ENCODE peak calls at places on chromosomes 7 and 10, in eight cellular contexts. N, A, Z, D, I, T, S and B are unnamed samples.

GRCh38 chr7:90952649-90952991 is 311.6 kb upstream of the FZD1 start:
- DNase-seq in N (no peak), I (no peak), A (no peak), S (no peak), D (no peak), T (no peak), Z (no peak), B (no peak)

GRCh38 chr7:44401692-44402091 is 76.3 kb upstream of the CAMK2B start:
- DNase-seq in Z (no peak), T (no peak), N (no peak), S (no peak), D (no peak), I (no peak), A (no peak), B (no peak)

GRCh38 chr7:2622869-2623697 is 8.7 kb upstream of the TTYH3 start:
- DNase-seq in A (no peak), Z (no peak), I (no peak), N (no peak), S (peak; percentile 21), D (no peak), T (peak; percentile 72), B (no peak)

GRCh38 chr10:124560377-124560776 is 98.8 kb downstream of the LHPP start:
- DNase-seq in I (peak; percentile 32), N (peak; percentile 85), D (peak; percentile 41), S (peak; percentile 75), Z (no peak), T (peak; percentile 36), A (peak; percentile 62), B (no peak)

GRCh38 chr10:34526758-34527730 is 288.1 kb downstream of the PARD3 start:
- DNase-seq in Z (no peak), I (no peak), N (no peak), S (no peak), T (no peak), A (peak; percentile 98), D (peak; percentile 99), B (no peak)

GRCh38 chr7:149625947-149626392 is 128.4 kb upstream of the ZNF746 start:
- DNase-seq in D (no peak), T (no peak), S (no peak), I (no peak), A (no peak), Z (no peak), N (no peak), B (no peak)

GRCh38 chr10:124975977-124976514 is 34.1 kb downstream of the ZRANB1 start:
- DNase-seq in A (no peak), S (no peak), I (no peak), N (no peak), D (peak; percentile 64), T (no peak), Z (no peak), B (no peak)

GRCh38 chr7:122143751-122144711 is at the start of gene AASS:
- DNase-seq in A (peak; percentile 94), Z (peak; percentile 58), T (peak; percentile 97), I (peak; percentile 95), N (peak; percentile 99), D (peak; percentile 94), S (peak; percentile 97), B (peak; percentile 100)

GRCh38 chr7:66804001-66804400 is 63.5 kb downstream of the RABGEF1 start:
- DNase-seq in D (peak; percentile 34), S (no peak), A (no peak), Z (no peak), I (no peak), T (no peak), N (no peak), B (no peak)

GRCh38 chr10:102452672-102453340 is 1.5 kb upstream of the C10orf95 start:
- DNase-seq in N (no peak), T (peak; percentile 72), A (peak; percentile 85), I (no peak), D (peak; percentile 67), Z (no peak), S (no peak), B (no peak)

GRCh38 chr7:125119559-125120115 is 190.0 kb upstream of the POT1 start:
- DNase-seq in Z (no peak), S (no peak), T (no peak), A (no peak), D (no peak), I (no peak), N (no peak), B (no peak)

GRCh38 chr10:128098631-128099030 is 27.6 kb downstream of the MKI67 start:
- DNase-seq in A (no peak), S (no peak), N (no peak), T (no peak), D (no peak), I (no peak), Z (no peak), B (no peak)

GRCh38 chr10:105756386-105756785 is 1115.3 kb downstream of the SORCS3 start:
- DNase-seq in Z (no peak), S (no peak), A (no peak), T (no peak), N (no peak), D (no peak), I (no peak), B (no peak)

GRCh38 chr10:119517235-119518141 is 25.0 kb downstream of the RGS10 start:
- DNase-seq in Z (no peak), I (no peak), T (peak; percentile 65), A (peak; percentile 63), N (no peak), D (peak; percentile 46), S (no peak), B (no peak)

GRCh38 chr10:83930-84530 is 34.9 kb upstream of the TUBB8 start:
- DNase-seq in I (no peak), S (no peak), D (no peak), T (no peak), A (no peak), Z (no peak), N (no peak), B (no peak)

GRCh38 chr10:52250562-52250961 is 63.5 kb upstream of the DKK1 start:
- DNase-seq in D (no peak), N (no peak), Z (no peak), I (no peak), T (no peak), A (peak; percentile 6), S (no peak), B (no peak)

GRCh38 chr10:123967626-123968243 is 76.1 kb upstream of the CPXM2 start:
- DNase-seq in I (peak; percentile 89), N (peak; percentile 75), D (peak; percentile 3), A (peak; percentile 11), S (peak; percentile 58), Z (no peak), T (peak; percentile 42), B (peak; percentile 89)

GRCh38 chr7:36532981-36533499 is 143.4 kb downstream of the ANLN start:
- DNase-seq in Z (no peak), A (no peak), N (no peak), S (no peak), T (no peak), I (no peak), D (no peak), B (peak; percentile 23)

GRCh38 chr10:68111580-68111979 is 2.3 kb downstream of the MYPN start:
- DNase-seq in Z (no peak), D (no peak), A (no peak), N (no peak), I (no peak), S (no peak), T (no peak), B (no peak)
- H3K27ac ChIP-seq in Z (no peak overlapping the region), D (no peak overlapping the region), A (no peak overlapping the region), N (no peak overlapping the region), I (no peak overlapping the region), S (peak overlapping the region; percentile 58), T (no peak overlapping the region), B (no peak overlapping the region)

GRCh38 chr7:69893915-69894314 is 295.6 kb downstream of the AUTS2 start:
- DNase-seq in D (no peak), S (no peak), A (no peak), N (no peak), Z (no peak), I (no peak), T (no peak), B (no peak)

GRCh38 chr7:69896100-69896499 is 297.8 kb downstream of the AUTS2 start:
- DNase-seq in S (no peak), D (no peak), I (no peak), T (no peak), A (no peak), N (no peak), Z (no peak), B (no peak)

GRCh38 chr7:69889338-69890080 is 291.2 kb downstream of the AUTS2 start:
- DNase-seq in N (no peak), D (no peak), A (no peak), T (no peak), I (no peak), S (no peak), Z (no peak), B (no peak)

GRCh38 chr7:69890081-69890369 is 291.8 kb downstream of the AUTS2 start:
- DNase-seq in T (no peak), D (no peak), N (no peak), I (no peak), S (no peak), A (no peak), Z (no peak), B (no peak)

GRCh38 chr7:69892790-69893189 is 294.5 kb downstream of the AUTS2 start:
- DNase-seq in A (no peak), S (no peak), T (no peak), N (no peak), Z (no peak), I (no peak), D (no peak), B (no peak)
- TF ChIP-seq CTCF in A (no peak), S (no peak), T (no peak), N (no peak), Z (no peak), I (no peak), D (no peak), B (no peak)

DNA sequence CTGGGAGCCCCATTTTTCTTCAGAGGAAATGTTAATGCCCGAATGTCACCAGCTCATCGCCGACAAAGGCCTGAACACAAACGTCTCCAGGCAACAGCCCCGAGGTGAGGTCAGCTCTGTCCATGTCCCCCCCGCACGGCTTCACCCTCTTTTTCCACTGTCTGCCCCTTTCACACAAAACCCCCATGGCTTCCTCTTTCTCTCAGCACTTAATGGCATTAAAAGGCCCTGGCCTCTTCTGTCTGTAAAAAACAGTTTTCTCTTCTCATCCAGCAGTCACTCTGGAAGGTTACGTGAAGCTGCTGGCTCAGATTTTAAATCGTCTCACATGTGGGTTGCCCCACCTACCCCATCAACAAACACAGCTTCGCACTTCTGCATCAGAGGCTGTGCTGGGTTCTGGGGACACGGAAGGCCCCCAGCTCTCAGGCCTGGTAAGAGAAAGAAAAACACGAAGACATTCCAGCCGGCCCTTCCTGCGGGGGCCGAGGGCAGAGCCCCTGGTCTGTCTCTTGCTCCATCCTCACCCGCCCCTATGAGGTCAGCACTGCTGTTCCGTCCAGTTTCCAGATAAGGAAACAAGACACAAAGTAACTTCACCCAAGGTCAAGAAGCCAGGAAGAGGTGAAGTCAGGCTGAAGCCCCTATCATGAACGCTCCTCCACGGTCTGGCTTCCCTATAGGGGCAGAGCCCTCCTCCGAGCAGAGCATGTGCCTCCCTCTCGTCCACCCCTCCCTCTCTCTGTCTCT is 91.1 kb upstream of the PDGFA start:
- DNase-seq in D (no peak), A (peak; percentile 12), N (peak; percentile 46), Z (no peak), I (no peak), T (no peak), S (peak; percentile 52), B (no peak)
- H3K27ac ChIP-seq in D (no peak overlapping the region), A (no peak overlapping the region), N (peak overlapping the region; percentile 73), Z (no peak overlapping the region), I (no peak overlapping the region), T (peak overlapping the region; percentile 69), S (peak overlapping the region; percentile 66), B (peak overlapping the region; percentile 43)

DNA sequence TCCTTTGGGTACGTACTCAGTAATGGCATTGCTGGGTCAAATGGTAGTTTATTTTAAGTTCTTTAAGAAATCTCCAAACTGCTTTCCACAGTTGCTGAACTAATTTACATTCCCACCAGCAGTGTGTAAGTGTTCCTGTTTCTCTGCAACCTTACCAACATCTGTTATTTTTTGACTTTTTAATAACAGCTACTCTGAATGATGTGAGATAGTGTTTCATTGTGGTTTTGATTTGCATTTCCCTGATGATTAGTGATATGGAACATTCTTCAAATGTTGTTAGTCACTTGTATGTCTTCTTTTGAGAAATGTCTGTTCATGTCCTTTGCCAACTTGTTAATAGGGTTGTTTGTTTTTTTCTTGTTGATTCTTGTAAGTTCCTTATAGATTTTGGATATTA is 558.9 kb downstream of the SH2D4B start:
- DNase-seq in A (no peak), D (no peak), I (no peak), N (no peak), Z (no peak), S (no peak), T (no peak), B (no peak)
- TF ChIP-seq CTCF in A (no peak), D (no peak), I (no peak), N (no peak), Z (no peak), S (no peak), T (no peak), B (no peak)